ENCODE peak calls at places on chromosomes 7 and 10, in ten cellular contexts. I, C, J, Y, A, D, K, U, R and N are unnamed samples.

GRCh38 chr10:88702848-88703597 is 3.0 kb upstream of the LIPK start:
- DNase-seq in I (peak; percentile 8), C (peak; percentile 4), J (no peak), Y (no peak), A (no peak), D (no peak), K (no peak), U (peak; percentile 70), R (no peak), N (peak; percentile 14)

GRCh38 chr7:75776295-75776971 is 4.4 kb upstream of the CCL26 start:
- DNase-seq in I (peak; percentile 54), C (peak; percentile 76), J (no peak), Y (no peak), A (no peak), D (peak; percentile 74), K (no peak), U (no peak), R (no peak), N (no peak)

GRCh38 chr10:103278862-103279298 is 1.9 kb downstream of the INA start:
- DNase-seq in I (peak; percentile 76), C (peak; percentile 48), J (no peak), Y (peak; percentile 57), A (peak; percentile 25), D (no peak), K (peak; percentile 46), U (peak; percentile 38), R (no peak), N (peak; percentile 72)

GRCh38 chr7:140176271-140176701 is 497 bp downstream of the KDM7A start:
- DNase-seq in I (peak; percentile 78), C (no peak), J (peak; percentile 80), Y (peak; percentile 35), A (peak; percentile 30), D (no peak), K (no peak), U (no peak), R (no peak), N (no peak)

GRCh38 chr10:71584461-71584860 is 135.1 kb downstream of the C10orf105 start:
- DNase-seq in I (no peak), C (no peak), J (no peak), Y (no peak), A (no peak), D (no peak), K (no peak), U (no peak), R (no peak), N (no peak)

GRCh38 chr10:62050941-62051433 is 149.5 kb downstream of the ARID5B start:
- DNase-seq in I (peak; percentile 44), C (peak; percentile 95), J (no peak), Y (peak; percentile 31), A (no peak), D (peak; percentile 72), K (no peak), U (no peak), R (no peak), N (no peak)

GRCh38 chr7:140416560-140416959 is 12.7 kb downstream of the RAB19 start:
- DNase-seq in I (no peak), C (no peak), J (no peak), Y (no peak), A (no peak), D (no peak), K (no peak), U (no peak), R (no peak), N (no peak)

GRCh38 chr7:67618569-67619543 is 622.2 kb downstream of the TYW1 start:
- DNase-seq in I (no peak), C (no peak), J (peak; percentile 79), Y (peak; percentile 19), A (peak; percentile 82), D (no peak), K (no peak), U (no peak), R (no peak), N (peak; percentile 47)

GRCh38 chr10:8404721-8405120 is 350.2 kb downstream of the GATA3 start:
- DNase-seq in I (no peak), C (peak; percentile 89), J (no peak), Y (no peak), A (no peak), D (no peak), K (no peak), U (no peak), R (no peak), N (no peak)

GRCh38 chr7:132213583-132213982 is 362.7 kb downstream of the PLXNA4 start:
- DNase-seq in I (no peak), C (no peak), J (no peak), Y (no peak), A (no peak), D (no peak), K (no peak), U (no peak), R (no peak), N (no peak)

GRCh38 chr7:22856437-22856836 is 33.8 kb upstream of the TOMM7 start:
- DNase-seq in I (no peak), C (no peak), J (no peak), Y (no peak), A (no peak), D (no peak), K (no peak), U (no peak), R (no peak), N (no peak)

GRCh38 chr7:98464558-98464940 is 63.7 kb upstream of the BAIAP2L1 start:
- DNase-seq in I (no peak), C (no peak), J (no peak), Y (no peak), A (no peak), D (no peak), K (no peak), U (peak; percentile 20), R (no peak), N (no peak)

GRCh38 chr10:121282264-121282663 is 316.0 kb downstream of the FGFR2 start:
- DNase-seq in I (no peak), C (no peak), J (no peak), Y (no peak), A (no peak), D (no peak), K (no peak), U (no peak), R (no peak), N (no peak)

GRCh38 chr7:151410405-151411390 is 860 bp upstream of the WDR86 start:
- DNase-seq in I (peak; percentile 83), C (no peak), J (peak; percentile 93), Y (no peak), A (peak; percentile 42), D (no peak), K (no peak), U (no peak), R (no peak), N (peak; percentile 88)
- H3K27me3 ChIP-seq in I (peaks cover 65% of the 10 kb centered on the region), C (peaks cover 22% of the 10 kb centered on the region), J (peaks cover 61% of the 10 kb centered on the region), Y (peaks cover 64% of the 10 kb centered on the region), A (peaks cover 52% of the 10 kb centered on the region), D (peaks cover 41% of the 10 kb centered on the region), K (no peaks in the 10 kb centered on the region), U (no peaks in the 10 kb centered on the region), R (peaks cover 59% of the 10 kb centered on the region), N (peaks cover 13% of the 10 kb centered on the region)

GRCh38 chr7:158085741-158086695 is 501.6 kb downstream of the PTPRN2 start:
- DNase-seq in I (no peak), C (no peak), J (peak; percentile 89), Y (no peak), A (peak; percentile 63), D (no peak), K (no peak), U (no peak), R (no peak), N (no peak)
- H3K4me3 ChIP-seq in I (no peak overlapping the region), C (no peak overlapping the region), J (no peak overlapping the region), Y (no peak overlapping the region), A (no peak overlapping the region), D (no peak overlapping the region), K (no peak overlapping the region), U (no peak overlapping the region), R (no peak overlapping the region), N (no peak overlapping the region)

DNA sequence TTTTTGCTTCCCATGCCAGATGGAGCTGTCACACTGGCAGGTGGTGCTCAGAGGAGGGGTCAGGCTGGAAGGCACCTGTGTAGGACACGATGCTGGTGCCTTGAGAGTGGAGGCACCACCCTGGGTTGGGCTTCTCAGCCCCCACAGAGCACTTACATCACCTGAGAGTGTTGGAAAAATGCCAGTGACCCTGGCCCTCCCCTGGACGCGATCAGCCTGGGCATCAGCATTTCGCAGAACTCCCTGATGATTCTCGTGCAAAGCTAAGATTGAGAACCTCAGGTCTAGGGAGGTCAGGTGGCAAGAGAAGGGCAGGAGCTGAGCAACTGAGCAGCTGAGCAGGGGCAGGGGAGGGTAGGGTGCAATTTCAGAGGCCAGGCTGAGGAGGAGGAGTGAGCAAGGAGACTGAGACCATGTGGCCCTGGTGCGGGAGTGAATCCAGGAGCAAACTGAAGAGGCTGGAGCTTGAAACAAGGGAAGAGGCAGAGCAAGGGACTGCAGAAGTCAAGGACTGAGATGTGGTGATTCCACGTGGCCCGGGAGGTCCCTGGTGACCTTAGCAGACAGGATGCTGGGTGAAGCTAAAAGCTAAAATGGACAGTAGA is 24.7 kb upstream of the GRID1 start:
- DNase-seq in I (no peak), C (no peak), J (no peak), Y (no peak), A (no peak), D (no peak), K (no peak), U (no peak), R (no peak), N (no peak)
- H3K27me3 ChIP-seq in I (peaks cover 24% of the 10 kb centered on the region), C (peaks cover 3% of the 10 kb centered on the region), J (no peaks in the 10 kb centered on the region), Y (peaks cover 55% of the 10 kb centered on the region), A (no peaks in the 10 kb centered on the region), D (peaks cover 14% of the 10 kb centered on the region), K (no peaks in the 10 kb centered on the region), U (no peaks in the 10 kb centered on the region), R (peaks cover 40% of the 10 kb centered on the region), N (peaks cover 24% of the 10 kb centered on the region)

GRCh38 chr7:28269700-28270361 is 89.2 kb upstream of the JAZF1 start:
- DNase-seq in I (peak; percentile 38), C (no peak), J (no peak), Y (no peak), A (no peak), D (no peak), K (peak; percentile 64), U (no peak), R (no peak), N (no peak)

GRCh38 chr7:28277364-28277763 is 96.8 kb upstream of the JAZF1 start:
- DNase-seq in I (no peak), C (no peak), J (no peak), Y (no peak), A (no peak), D (no peak), K (no peak), U (no peak), R (no peak), N (no peak)

GRCh38 chr7:28276303-28276702 is 95.7 kb upstream of the JAZF1 start:
- DNase-seq in I (no peak), C (no peak), J (no peak), Y (no peak), A (no peak), D (no peak), K (no peak), U (no peak), R (no peak), N (no peak)

GRCh38 chr7:28270536-28270935 is 89.9 kb upstream of the JAZF1 start:
- DNase-seq in I (no peak), C (no peak), J (no peak), Y (no peak), A (no peak), D (no peak), K (no peak), U (no peak), R (no peak), N (no peak)

DNA sequence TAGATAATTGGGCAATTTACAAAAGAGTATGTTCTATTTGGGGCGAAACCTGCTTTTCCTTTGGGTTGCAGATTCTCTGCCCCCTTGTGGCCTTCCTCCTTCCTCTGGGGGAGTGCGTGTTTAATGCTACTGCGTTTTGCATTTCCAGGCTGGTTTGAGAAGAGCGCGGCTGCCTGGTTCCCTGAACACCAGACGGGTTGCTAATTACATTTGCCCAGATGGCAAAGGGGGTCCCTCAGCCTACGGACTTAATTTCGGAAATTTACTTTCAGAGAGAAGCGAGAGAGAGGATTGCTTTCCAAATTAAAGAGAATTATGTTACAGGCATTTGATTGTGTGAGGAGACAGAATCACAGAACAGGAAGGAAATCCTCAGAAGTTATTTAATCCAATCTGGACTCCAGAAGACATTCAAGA is 91.9 kb upstream of the JAZF1 start:
- DNase-seq in I (peak; percentile 87), C (peak; percentile 20), J (peak; percentile 87), Y (peak; percentile 18), A (peak; percentile 84), D (no peak), K (peak; percentile 68), U (peak; percentile 12), R (no peak), N (peak; percentile 74)
- H3K4me3 ChIP-seq in I (peak overlapping the region; percentile 64), C (no peak overlapping the region), J (peak overlapping the region; percentile 22), Y (peak overlapping the region; percentile 2), A (peak overlapping the region; percentile 43), D (no peak overlapping the region), K (no peak overlapping the region), U (no peak overlapping the region), R (peak overlapping the region; percentile 31), N (no peak overlapping the region)